ENCODE peak calls at places on chromosomes 12 and 14, in nine cellular contexts. One of them, this sample, is unnamed.

GRCh38 chr12:20549115-20549719 is 145.9 kb upstream of the SLCO1C1 start:
- DNase-seq in breast epithelium: no peak
- DNase-seq in tibial nerve: peak
- DNase-seq in foreskin fibroblast: peak
- DNase-seq in K562: no peak
- DNase-seq in Panc1: no peak
- DNase-seq in cardiac fibroblast: peak
- DNase-seq in MM.1S: peak
- DNase-seq in neural crest cell: peak
- DNase-seq in this sample: peak

GRCh38 chr12:69738351-69739286 is at the start of gene RAB3IP:
- DNase-seq in breast epithelium: peak
- DNase-seq in neural crest cell: peak
- DNase-seq in cardiac fibroblast: peak
- DNase-seq in MM.1S: peak
- DNase-seq in tibial nerve: peak
- DNase-seq in K562: peak
- DNase-seq in Panc1: peak
- DNase-seq in foreskin fibroblast: peak
- DNase-seq in this sample: peak

GRCh38 chr14:89025581-89026236 is 201.3 kb downstream of the TTC8 start:
- DNase-seq in neural crest cell: no peak
- DNase-seq in K562: no peak
- DNase-seq in Panc1: no peak
- DNase-seq in MM.1S: no peak
- DNase-seq in cardiac fibroblast: peak
- DNase-seq in foreskin fibroblast: peak
- DNase-seq in breast epithelium: no peak
- DNase-seq in tibial nerve: no peak
- DNase-seq in this sample: no peak

GRCh38 chr12:92439397-92439779 is 263.4 kb upstream of the PLEKHG7 start:
- DNase-seq in neural crest cell: no peak
- DNase-seq in MM.1S: no peak
- DNase-seq in tibial nerve: peak
- DNase-seq in Panc1: no peak
- DNase-seq in cardiac fibroblast: peak
- DNase-seq in foreskin fibroblast: peak
- DNase-seq in breast epithelium: no peak
- DNase-seq in K562: no peak
- DNase-seq in this sample: peak

GRCh38 chr12:11798856-11799530 is 149.5 kb downstream of the ETV6 start:
- DNase-seq in cardiac fibroblast: peak
- DNase-seq in neural crest cell: no peak
- DNase-seq in MM.1S: no peak
- DNase-seq in foreskin fibroblast: peak
- DNase-seq in breast epithelium: no peak
- DNase-seq in K562: peak
- DNase-seq in tibial nerve: no peak
- DNase-seq in Panc1: no peak
- DNase-seq in this sample: peak

GRCh38 chr12:43758247-43758727 is 303 bp downstream of the PUS7L start:
- DNase-seq in neural crest cell: peak
- DNase-seq in K562: peak
- DNase-seq in cardiac fibroblast: peak
- DNase-seq in breast epithelium: peak
- DNase-seq in tibial nerve: no peak
- DNase-seq in foreskin fibroblast: peak
- DNase-seq in MM.1S: peak
- DNase-seq in Panc1: no peak
- DNase-seq in this sample: peak

GRCh38 chr12:79415754-79416435 is 274.9 kb downstream of the PAWR start:
- DNase-seq in Panc1: no peak
- DNase-seq in neural crest cell: no peak
- DNase-seq in K562: no peak
- DNase-seq in cardiac fibroblast: peak
- DNase-seq in breast epithelium: no peak
- DNase-seq in foreskin fibroblast: peak
- DNase-seq in MM.1S: no peak
- DNase-seq in tibial nerve: no peak
- DNase-seq in this sample: peak

GRCh38 chr12:115088328-115088994 is 404.5 kb upstream of the TBX3 start:
- DNase-seq in tibial nerve: no peak
- DNase-seq in cardiac fibroblast: no peak
- DNase-seq in MM.1S: no peak
- DNase-seq in breast epithelium: no peak
- DNase-seq in neural crest cell: no peak
- DNase-seq in K562: no peak
- DNase-seq in Panc1: no peak
- DNase-seq in foreskin fibroblast: peak
- DNase-seq in this sample: no peak

GRCh38 chr14:97233319-97233980 is 436.3 kb downstream of the VRK1 start:
- DNase-seq in Panc1: no peak
- DNase-seq in tibial nerve: no peak
- DNase-seq in breast epithelium: no peak
- DNase-seq in MM.1S: no peak
- DNase-seq in foreskin fibroblast: no peak
- DNase-seq in neural crest cell: no peak
- DNase-seq in cardiac fibroblast: no peak
- DNase-seq in K562: no peak
- DNase-seq in this sample: no peak

GRCh38 chr12:91098942-91099341 is 12.4 kb downstream of the LUM start:
- DNase-seq in Panc1: no peak
- DNase-seq in cardiac fibroblast: peak
- DNase-seq in K562: no peak
- DNase-seq in breast epithelium: no peak
- DNase-seq in foreskin fibroblast: peak
- DNase-seq in neural crest cell: no peak
- DNase-seq in tibial nerve: peak
- DNase-seq in MM.1S: no peak
- DNase-seq in this sample: no peak

GRCh38 chr12:57126561-57126960 is 1.7 kb upstream of the LRP1 start:
- DNase-seq in MM.1S: no peak
- DNase-seq in K562: peak
- DNase-seq in cardiac fibroblast: no peak
- DNase-seq in breast epithelium: no peak
- DNase-seq in foreskin fibroblast: peak
- DNase-seq in tibial nerve: no peak
- DNase-seq in Panc1: no peak
- DNase-seq in neural crest cell: no peak
- DNase-seq in this sample: no peak

GRCh38 chr12:57126061-57126460 is 2.2 kb upstream of the LRP1 start:
- DNase-seq in breast epithelium: no peak
- DNase-seq in foreskin fibroblast: no peak
- DNase-seq in neural crest cell: no peak
- DNase-seq in K562: no peak
- DNase-seq in Panc1: no peak
- DNase-seq in MM.1S: no peak
- DNase-seq in cardiac fibroblast: no peak
- DNase-seq in tibial nerve: no peak
- DNase-seq in this sample: no peak

GRCh38 chr12:57127710-57128518 is at the start of gene LRP1:
- DNase-seq in foreskin fibroblast: peak
- DNase-seq in Panc1: peak
- DNase-seq in breast epithelium: peak
- DNase-seq in tibial nerve: peak
- DNase-seq in cardiac fibroblast: peak
- DNase-seq in K562: peak
- DNase-seq in MM.1S: peak
- DNase-seq in neural crest cell: peak
- DNase-seq in this sample: peak

GRCh38 chr12:57128519-57129247 is 400 bp downstream of the LRP1 start:
- DNase-seq in breast epithelium: no peak
- DNase-seq in tibial nerve: no peak
- DNase-seq in Panc1: no peak
- DNase-seq in neural crest cell: no peak
- DNase-seq in K562: no peak
- DNase-seq in cardiac fibroblast: no peak
- DNase-seq in MM.1S: no peak
- DNase-seq in foreskin fibroblast: peak
- DNase-seq in this sample: no peak

DNA sequence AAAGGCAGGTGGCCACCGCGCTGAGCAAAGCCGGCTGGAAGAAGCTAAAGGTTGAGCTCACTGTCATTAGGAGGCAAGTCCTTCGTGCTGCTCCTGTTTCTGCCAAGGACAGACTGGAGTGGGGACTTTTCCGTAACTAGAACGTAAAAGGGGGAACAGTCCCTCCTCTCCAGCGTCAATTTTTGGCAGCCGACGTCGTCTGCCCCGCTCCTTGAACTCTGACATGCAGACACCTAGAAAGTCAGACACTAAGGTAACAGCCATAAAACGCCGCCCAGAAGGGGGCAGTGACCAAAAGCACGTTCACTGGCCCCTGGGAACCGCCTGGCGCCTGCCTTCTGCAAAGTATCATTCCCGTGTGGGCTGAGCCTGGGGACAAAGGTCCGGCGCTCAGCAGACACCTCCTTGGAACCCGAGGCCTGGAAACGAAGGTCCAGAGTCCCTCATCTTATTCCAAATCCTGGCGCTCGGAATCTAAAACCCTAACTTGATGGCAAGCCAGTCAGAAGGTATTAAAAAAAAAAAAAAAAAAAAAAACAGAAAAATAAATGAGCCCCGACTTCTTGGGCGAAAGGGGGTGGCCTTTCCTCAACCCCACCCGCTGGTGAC is 1.1 kb upstream of the LRP1 start:
- DNase-seq in breast epithelium: peak
- DNase-seq in Panc1: no peak
- DNase-seq in cardiac fibroblast: no peak
- DNase-seq in tibial nerve: peak
- DNase-seq in MM.1S: peak
- DNase-seq in foreskin fibroblast: peak
- DNase-seq in neural crest cell: peak
- DNase-seq in K562: peak
- DNase-seq in this sample: peak
- TF ChIP-seq CTCF in breast epithelium: no peak
- TF ChIP-seq CTCF in Panc1: no peak
- TF ChIP-seq CTCF in cardiac fibroblast: no peak
- TF ChIP-seq CTCF in tibial nerve: no peak
- TF ChIP-seq CTCF in MM.1S: peak
- TF ChIP-seq CTCF in foreskin fibroblast: peak
- TF ChIP-seq CTCF in neural crest cell: peak
- TF ChIP-seq CTCF in K562: peak
- TF ChIP-seq CTCF in this sample: no peak

DNA sequence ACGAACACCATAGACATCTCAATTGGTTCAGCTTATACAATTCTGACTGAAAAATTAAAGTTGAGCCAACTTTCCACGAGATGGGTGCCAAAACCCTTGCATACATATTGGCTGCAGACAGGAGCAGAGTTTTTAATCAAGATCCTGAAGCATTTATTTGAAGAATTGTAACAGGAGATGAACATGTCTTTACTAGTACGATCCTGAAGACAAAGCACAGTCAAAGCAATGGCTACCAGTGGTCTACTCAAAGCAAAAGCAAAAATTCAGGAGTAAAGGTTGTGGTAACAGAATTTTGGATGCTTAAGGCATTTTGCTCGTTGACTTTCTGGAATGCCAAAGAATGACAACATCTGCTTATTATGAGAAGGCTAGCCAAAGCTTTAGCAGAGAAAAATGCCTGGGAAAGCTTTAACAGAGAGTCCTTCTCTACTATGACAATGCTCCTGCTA is 20.7 kb downstream of the ZDHHC17 start:
- DNase-seq in tibial nerve: no peak
- DNase-seq in Panc1: no peak
- DNase-seq in foreskin fibroblast: peak
- DNase-seq in MM.1S: no peak
- DNase-seq in K562: no peak
- DNase-seq in breast epithelium: no peak
- DNase-seq in cardiac fibroblast: peak
- DNase-seq in neural crest cell: no peak
- DNase-seq in this sample: no peak
- TF ChIP-seq CTCF in tibial nerve: no peak
- TF ChIP-seq CTCF in Panc1: no peak
- TF ChIP-seq CTCF in foreskin fibroblast: no peak
- TF ChIP-seq CTCF in MM.1S: no peak
- TF ChIP-seq CTCF in K562: no peak
- TF ChIP-seq CTCF in breast epithelium: no peak
- TF ChIP-seq CTCF in cardiac fibroblast: no peak
- TF ChIP-seq CTCF in neural crest cell: no peak
- TF ChIP-seq CTCF in this sample: no peak

GRCh38 chr14:42241101-42241500 is 634.4 kb downstream of the LRFN5 start:
- DNase-seq in neural crest cell: no peak
- DNase-seq in MM.1S: no peak
- DNase-seq in tibial nerve: no peak
- DNase-seq in Panc1: no peak
- DNase-seq in foreskin fibroblast: no peak
- DNase-seq in breast epithelium: no peak
- DNase-seq in K562: no peak
- DNase-seq in cardiac fibroblast: no peak
- DNase-seq in this sample: no peak
- TF ChIP-seq CTCF in neural crest cell: no peak
- TF ChIP-seq CTCF in MM.1S: no peak
- TF ChIP-seq CTCF in tibial nerve: no peak
- TF ChIP-seq CTCF in Panc1: no peak
- TF ChIP-seq CTCF in foreskin fibroblast: no peak
- TF ChIP-seq CTCF in breast epithelium: no peak
- TF ChIP-seq CTCF in K562: no peak
- TF ChIP-seq CTCF in cardiac fibroblast: no peak
- TF ChIP-seq CTCF in this sample: no peak

GRCh38 chr14:70889555-70889954 is 17.7 kb upstream of the PCNX1 start:
- DNase-seq in cardiac fibroblast: no peak
- DNase-seq in K562: no peak
- DNase-seq in tibial nerve: no peak
- DNase-seq in breast epithelium: no peak
- DNase-seq in foreskin fibroblast: no peak
- DNase-seq in MM.1S: no peak
- DNase-seq in neural crest cell: no peak
- DNase-seq in Panc1: no peak
- DNase-seq in this sample: no peak

GRCh38 chr14:70886421-70887206 is 20.6 kb upstream of the PCNX1 start:
- DNase-seq in cardiac fibroblast: no peak
- DNase-seq in tibial nerve: no peak
- DNase-seq in Panc1: no peak
- DNase-seq in K562: no peak
- DNase-seq in MM.1S: peak
- DNase-seq in breast epithelium: no peak
- DNase-seq in neural crest cell: no peak
- DNase-seq in foreskin fibroblast: no peak
- DNase-seq in this sample: no peak

GRCh38 chr14:70888681-70889175 is 18.5 kb upstream of the PCNX1 start:
- DNase-seq in K562: no peak
- DNase-seq in Panc1: no peak
- DNase-seq in tibial nerve: no peak
- DNase-seq in foreskin fibroblast: peak
- DNase-seq in breast epithelium: no peak
- DNase-seq in cardiac fibroblast: peak
- DNase-seq in MM.1S: no peak
- DNase-seq in neural crest cell: no peak
- DNase-seq in this sample: peak

GRCh38 chr14:70887207-70888150 is 19.8 kb upstream of the PCNX1 start:
- DNase-seq in neural crest cell: no peak
- DNase-seq in foreskin fibroblast: peak
- DNase-seq in cardiac fibroblast: peak
- DNase-seq in tibial nerve: no peak
- DNase-seq in MM.1S: peak
- DNase-seq in K562: no peak
- DNase-seq in breast epithelium: no peak
- DNase-seq in Panc1: no peak
- DNase-seq in this sample: no peak

DNA sequence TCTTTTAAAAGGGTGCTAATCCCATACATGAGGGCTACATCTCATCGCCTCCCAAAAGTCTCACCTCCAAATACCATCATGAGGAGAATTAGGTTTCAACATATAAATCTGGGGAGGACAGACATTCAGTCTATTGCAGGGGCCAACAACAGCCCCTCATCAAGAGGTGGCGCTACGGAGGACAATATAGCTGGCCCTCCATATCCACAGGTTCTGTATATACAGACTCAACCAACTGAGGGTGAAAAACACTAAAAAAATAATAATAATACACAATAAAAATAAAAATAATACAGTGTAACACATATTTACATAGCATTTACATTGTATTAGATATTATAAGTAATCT is 19.1 kb upstream of the PCNX1 start:
- DNase-seq in tibial nerve: no peak
- DNase-seq in Panc1: no peak
- DNase-seq in cardiac fibroblast: no peak
- DNase-seq in K562: no peak
- DNase-seq in MM.1S: no peak
- DNase-seq in foreskin fibroblast: no peak
- DNase-seq in neural crest cell: no peak
- DNase-seq in breast epithelium: no peak
- DNase-seq in this sample: no peak
- TF ChIP-seq CTCF in tibial nerve: no peak
- TF ChIP-seq CTCF in Panc1: no peak
- TF ChIP-seq CTCF in cardiac fibroblast: no peak
- TF ChIP-seq CTCF in K562: no peak
- TF ChIP-seq CTCF in MM.1S: no peak
- TF ChIP-seq CTCF in foreskin fibroblast: no peak
- TF ChIP-seq CTCF in neural crest cell: no peak
- TF ChIP-seq CTCF in breast epithelium: no peak
- TF ChIP-seq CTCF in this sample: no peak